ENCODE peak calls at places on chromosomes 6 and 20, in five cellular contexts. T, V, C, X and Q are unnamed samples.
A peak's percentile ranks its signal among the peaks of the same experiment; 100 is the strongest.

GRCh38 chr6:144922120-144922722 is 637.1 kb downstream of the UTRN start:
- DNase-seq in T (no peak), V (no peak), C (no peak), X (no peak), Q (no peak)

GRCh38 chr6:152184573-152185157 is 377.2 kb downstream of the ESR1 start:
- DNase-seq in T (no peak), V (no peak), C (peak; percentile 66), X (no peak), Q (no peak)

GRCh38 chr6:18978330-18979128 is 591.4 kb downstream of the RNF144B start:
- DNase-seq in T (peak; percentile 67), V (no peak), C (no peak), X (no peak), Q (no peak)

GRCh38 chr6:157661652-157662051 is 161.4 kb upstream of the SNX9 start:
- DNase-seq in T (no peak), V (no peak), C (no peak), X (no peak), Q (no peak)

GRCh38 chr6:3026811-3027626 is 27.3 kb downstream of the NQO2 start:
- DNase-seq in T (no peak), V (no peak), C (peak; percentile 92), X (no peak), Q (no peak)

GRCh38 chr6:158867381-158868121 is 48.4 kb upstream of the EZR start:
- DNase-seq in T (no peak), V (no peak), C (peak; percentile 80), X (no peak), Q (no peak)

GRCh38 chr6:113607821-113608545 is 249.2 kb upstream of the MARCKS start:
- DNase-seq in T (no peak), V (no peak), C (no peak), X (no peak), Q (no peak)

GRCh38 chr6:6218246-6219085 is 102.0 kb downstream of the F13A1 start:
- DNase-seq in T (no peak), V (no peak), C (no peak), X (no peak), Q (no peak)

GRCh38 chr6:18166314-18167007 is 11.2 kb downstream of the KDM1B start:
- DNase-seq in T (no peak), V (no peak), C (no peak), X (no peak), Q (no peak)

GRCh38 chr20:3237958-3238615 is 903 bp downstream of the SLC4A11 start:
- DNase-seq in T (peak; percentile 32), V (no peak), C (peak; percentile 33), X (no peak), Q (no peak)

GRCh38 chr20:56755201-56755600 is 126.1 kb downstream of the TFAP2C start:
- DNase-seq in T (no peak), V (no peak), C (no peak), X (no peak), Q (no peak)

GRCh38 chr6:17705428-17705777 is 1.3 kb downstream of the NUP153 start:
- DNase-seq in T (no peak), V (no peak), C (no peak), X (no peak), Q (peak; percentile 59)

GRCh38 chr20:58906894-58907293 is 54.4 kb downstream of the GNAS start:
- DNase-seq in T (no peak), V (no peak), C (peak; percentile 32), X (peak; percentile 25), Q (no peak)

GRCh38 chr20:34389206-34389953 is 26.3 kb downstream of the ITCH start:
- DNase-seq in T (no peak), V (no peak), C (no peak), X (peak; percentile 67), Q (no peak)

GRCh38 chr6:16674666-16675392 is 86.4 kb downstream of the ATXN1 start:
- DNase-seq in T (no peak), V (no peak), C (no peak), X (no peak), Q (no peak)

GRCh38 chr6:4404410-4404809 is 269.0 kb upstream of the ECI2 start:
- DNase-seq in T (no peak), V (no peak), C (no peak), X (no peak), Q (no peak)

GRCh38 chr6:108168980-108169800 is 3.4 kb downstream of the NR2E1 start:
- DNase-seq in T (peak; percentile 52), V (no peak), C (no peak), X (no peak), Q (no peak)

GRCh38 chr6:14635195-14635594 is 517.6 kb downstream of the CD83 start:
- DNase-seq in T (no peak), V (no peak), C (peak; percentile 63), X (no peak), Q (no peak)

GRCh38 chr20:43689165-43689564 is 22.3 kb downstream of the MYBL2 start:
- DNase-seq in T (no peak), V (no peak), C (no peak), X (no peak), Q (no peak)

GRCh38 chr20:43682446-43682845 is 15.5 kb downstream of the MYBL2 start:
- DNase-seq in T (no peak), V (no peak), C (no peak), X (no peak), Q (no peak)

GRCh38 chr20:43681991-43682410 is 15.1 kb downstream of the MYBL2 start:
- DNase-seq in T (no peak), V (no peak), C (peak; percentile 99), X (no peak), Q (no peak)

GRCh38 chr20:43690943-43691598 is 24.2 kb downstream of the MYBL2 start:
- DNase-seq in T (no peak), V (no peak), C (no peak), X (no peak), Q (no peak)

DNA sequence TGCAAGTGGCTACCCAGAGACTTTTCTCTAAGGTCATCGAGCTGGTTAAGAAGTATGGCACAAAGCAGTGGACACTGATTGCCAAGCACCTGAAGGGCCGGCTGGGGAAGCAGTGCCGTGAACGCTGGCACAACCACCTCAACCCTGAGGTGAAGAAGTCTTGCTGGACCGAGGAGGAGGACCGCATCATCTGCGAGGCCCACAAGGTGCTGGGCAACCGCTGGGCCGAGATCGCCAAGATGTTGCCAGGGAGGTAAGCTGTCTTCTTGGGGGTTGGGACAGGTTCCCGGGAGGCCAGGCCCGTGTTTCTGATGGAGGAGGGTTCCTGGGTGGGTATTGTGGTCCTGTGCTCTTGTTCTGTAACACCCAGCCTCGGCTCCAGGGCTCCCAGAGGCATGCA is 19.9 kb downstream of the MYBL2 start:
- DNase-seq in T (no peak), V (no peak), C (no peak), X (no peak), Q (no peak)
- H3K36me3 ChIP-seq in T (peaks cover 78% of the 10 kb centered on the region), V (no peaks in the 10 kb centered on the region), C (peaks cover 92% of the 10 kb centered on the region), X (peaks cover 10% of the 10 kb centered on the region), Q (no peaks in the 10 kb centered on the region)

DNA sequence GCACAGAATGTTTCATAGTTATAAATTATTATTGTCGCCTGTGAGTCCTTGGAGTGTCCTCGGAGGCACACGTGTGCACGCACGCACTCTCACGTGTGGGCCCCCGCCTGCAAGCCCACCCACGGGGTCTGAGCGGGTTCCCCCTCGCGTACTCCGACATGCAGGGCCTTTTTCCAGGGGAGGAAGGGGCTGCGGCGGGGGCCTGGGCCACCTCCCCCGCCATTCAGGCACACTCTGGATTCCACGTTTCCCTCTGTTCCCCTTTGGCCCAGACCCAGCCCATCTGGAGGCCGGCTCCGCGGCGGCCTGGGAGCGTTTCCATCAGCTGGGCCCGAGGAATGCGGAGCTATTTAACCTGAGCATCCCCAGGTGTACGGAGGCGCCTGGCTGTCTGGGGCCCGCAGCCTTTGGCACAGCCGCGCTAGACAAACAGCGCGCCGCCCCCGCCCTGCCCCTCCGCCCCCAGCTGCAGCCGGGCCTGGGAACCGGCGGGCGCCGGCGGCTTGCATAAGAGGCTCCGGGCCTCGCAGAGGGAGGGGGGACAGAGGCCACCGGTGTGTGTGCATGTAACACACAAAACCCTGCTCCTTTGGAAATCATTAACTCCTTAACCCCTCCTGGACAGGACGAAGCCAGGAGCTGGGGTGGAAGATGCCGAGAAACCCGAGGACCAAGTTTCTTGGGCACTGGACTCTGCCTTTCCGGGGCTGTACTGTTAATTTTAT is 3.3 kb downstream of the ID1 start:
- DNase-seq in T (peak; percentile 64), V (peak; percentile 80), C (no peak), X (peak; percentile 100), Q (peak; percentile 82)
- H3K4me1 ChIP-seq in T (peaks cover 22% of the 10 kb centered on the region), V (peaks cover 82% of the 10 kb centered on the region), C (peaks cover 20% of the 10 kb centered on the region), X (peaks cover 69% of the 10 kb centered on the region), Q (no peaks in the 10 kb centered on the region)

DNA sequence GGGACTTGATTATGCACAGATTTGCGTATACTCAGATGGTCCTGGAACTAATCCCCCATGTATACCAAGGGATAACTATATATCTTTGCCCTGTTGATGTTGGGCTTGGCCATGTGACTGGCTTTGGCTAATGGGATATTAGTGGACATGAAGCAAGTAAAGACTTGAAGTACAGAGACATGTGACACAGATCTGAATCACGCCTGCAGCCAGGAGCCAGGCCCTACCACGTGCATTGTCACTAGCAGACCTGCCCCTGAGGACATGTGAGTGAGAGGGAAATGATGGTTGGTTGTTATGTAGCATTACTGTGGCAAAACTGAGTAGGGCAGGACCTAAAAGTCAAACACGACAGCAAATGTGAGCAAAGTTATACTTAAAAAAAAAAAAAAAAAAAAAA is 155.7 kb downstream of the AKAP7 start:
- DNase-seq in T (no peak), V (no peak), C (no peak), X (no peak), Q (no peak)
- H3K36me3 ChIP-seq in T (no peaks in the 10 kb centered on the region), V (no peaks in the 10 kb centered on the region), C (no peaks in the 10 kb centered on the region), X (peaks cover 1% of the 10 kb centered on the region), Q (no peaks in the 10 kb centered on the region)

DNA sequence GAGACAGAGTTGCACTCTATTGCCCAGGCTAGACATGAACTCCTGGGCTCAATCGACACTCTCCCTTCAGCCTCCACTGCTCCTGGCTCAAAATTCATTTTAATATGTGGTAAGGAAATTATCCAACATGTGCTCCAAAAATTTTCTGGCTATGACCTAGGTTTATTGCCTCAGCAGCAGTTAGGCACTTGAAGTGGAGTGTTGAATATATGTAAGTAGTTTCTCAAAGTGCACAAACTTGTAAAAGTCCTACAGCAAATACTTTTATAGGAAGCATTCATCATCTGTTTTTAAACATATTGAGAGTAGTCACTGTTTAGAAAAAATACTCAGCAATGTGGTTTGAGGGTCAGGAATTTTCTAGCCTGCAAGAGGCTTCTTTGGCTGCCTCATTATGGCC is 13.2 kb downstream of the FILIP1 start:
- DNase-seq in T (no peak), V (no peak), C (no peak), X (no peak), Q (no peak)
- H3K4me1 ChIP-seq in T (peaks cover 6% of the 10 kb centered on the region), V (peaks cover 99% of the 10 kb centered on the region), C (no peaks in the 10 kb centered on the region), X (no peaks in the 10 kb centered on the region), Q (peaks cover 9% of the 10 kb centered on the region)

GRCh38 chr20:62850333-62850974 is 11.2 kb downstream of the TCFL5 start:
- DNase-seq in T (no peak), V (no peak), C (no peak), X (no peak), Q (no peak)
- H3K36me3 ChIP-seq in T (peaks cover 82% of the 10 kb centered on the region), V (peaks cover 34% of the 10 kb centered on the region), C (peaks cover 46% of the 10 kb centered on the region), X (no peaks in the 10 kb centered on the region), Q (no peaks in the 10 kb centered on the region)